ENCODE peak calls at places on chromosome 3, in eight cellular contexts. One of them, this sample, is unnamed.

GRCh38 chr3:143120716-143121239 is 1.2 kb downstream of the CHST2 start:
- DNase-seq in A549: peak
- DNase-seq in activated CD8-positive, alpha-beta T cell treated with anti-CD3 and anti-CD28 coated beads, Interleukin-2, amount 10 ng/mL, durations not matched to agents 7 days and 5 days: peak
- DNase-seq in NCI-H1105 treated with DMSO at 0.1 percent for 48 hours: no peak
- DNase-seq in hepatic stellate cell: peak
- DNase-seq in ACHN: no peak
- DNase-seq in C1 segment of cervical spinal cord: no peak
- DNase-seq in M059J: peak
- DNase-seq in this sample: peak

GRCh38 chr3:127158614-127159221 is 34.2 kb upstream of the PRR23E start:
- DNase-seq in activated CD8-positive, alpha-beta T cell treated with anti-CD3 and anti-CD28 coated beads, Interleukin-2, amount 10 ng/mL, durations not matched to agents 7 days and 5 days: no peak
- DNase-seq in NCI-H1105 treated with DMSO at 0.1 percent for 48 hours: peak
- DNase-seq in ACHN: peak
- DNase-seq in hepatic stellate cell: no peak
- DNase-seq in C1 segment of cervical spinal cord: no peak
- DNase-seq in A549: no peak
- DNase-seq in M059J: peak
- DNase-seq in this sample: peak

GRCh38 chr3:28672411-28672810 is 323.8 kb upstream of the AZI2 start:
- DNase-seq in hepatic stellate cell: no peak
- DNase-seq in C1 segment of cervical spinal cord: no peak
- DNase-seq in A549: no peak
- DNase-seq in M059J: no peak
- DNase-seq in activated CD8-positive, alpha-beta T cell treated with anti-CD3 and anti-CD28 coated beads, Interleukin-2, amount 10 ng/mL, durations not matched to agents 7 days and 5 days: no peak
- DNase-seq in ACHN: no peak
- DNase-seq in NCI-H1105 treated with DMSO at 0.1 percent for 48 hours: no peak
- DNase-seq in this sample: no peak

GRCh38 chr3:194140520-194141414 is 4.8 kb downstream of the HES1 start:
- DNase-seq in NCI-H1105 treated with DMSO at 0.1 percent for 48 hours: peak
- DNase-seq in M059J: peak
- DNase-seq in A549: no peak
- DNase-seq in activated CD8-positive, alpha-beta T cell treated with anti-CD3 and anti-CD28 coated beads, Interleukin-2, amount 10 ng/mL, durations not matched to agents 7 days and 5 days: peak
- DNase-seq in C1 segment of cervical spinal cord: no peak
- DNase-seq in ACHN: peak
- DNase-seq in hepatic stellate cell: peak
- DNase-seq in this sample: peak

GRCh38 chr3:83968386-83968785 is 990.4 kb upstream of the CADM2 start:
- DNase-seq in activated CD8-positive, alpha-beta T cell treated with anti-CD3 and anti-CD28 coated beads, Interleukin-2, amount 10 ng/mL, durations not matched to agents 7 days and 5 days: no peak
- DNase-seq in C1 segment of cervical spinal cord: no peak
- DNase-seq in NCI-H1105 treated with DMSO at 0.1 percent for 48 hours: no peak
- DNase-seq in A549: no peak
- DNase-seq in ACHN: peak
- DNase-seq in hepatic stellate cell: no peak
- DNase-seq in M059J: no peak
- DNase-seq in this sample: no peak

GRCh38 chr3:111668912-111669488 is 73.9 kb upstream of the ZBED2 start:
- DNase-seq in A549: peak
- DNase-seq in C1 segment of cervical spinal cord: no peak
- DNase-seq in activated CD8-positive, alpha-beta T cell treated with anti-CD3 and anti-CD28 coated beads, Interleukin-2, amount 10 ng/mL, durations not matched to agents 7 days and 5 days: no peak
- DNase-seq in ACHN: peak
- DNase-seq in hepatic stellate cell: peak
- DNase-seq in NCI-H1105 treated with DMSO at 0.1 percent for 48 hours: peak
- DNase-seq in M059J: peak
- DNase-seq in this sample: peak

GRCh38 chr3:53238051-53238850 is 17.6 kb downstream of the TKT start:
- DNase-seq in hepatic stellate cell: peak
- DNase-seq in ACHN: peak
- DNase-seq in activated CD8-positive, alpha-beta T cell treated with anti-CD3 and anti-CD28 coated beads, Interleukin-2, amount 10 ng/mL, durations not matched to agents 7 days and 5 days: no peak
- DNase-seq in NCI-H1105 treated with DMSO at 0.1 percent for 48 hours: peak
- DNase-seq in C1 segment of cervical spinal cord: no peak
- DNase-seq in A549: peak
- DNase-seq in M059J: peak
- DNase-seq in this sample: peak

GRCh38 chr3:192885374-192885773 is 32.3 kb downstream of the MB21D2 start:
- DNase-seq in C1 segment of cervical spinal cord: no peak
- DNase-seq in NCI-H1105 treated with DMSO at 0.1 percent for 48 hours: no peak
- DNase-seq in activated CD8-positive, alpha-beta T cell treated with anti-CD3 and anti-CD28 coated beads, Interleukin-2, amount 10 ng/mL, durations not matched to agents 7 days and 5 days: no peak
- DNase-seq in A549: no peak
- DNase-seq in hepatic stellate cell: no peak
- DNase-seq in ACHN: no peak
- DNase-seq in M059J: peak
- DNase-seq in this sample: no peak

GRCh38 chr3:119630562-119631329 is 29.6 kb downstream of the POPDC2 start:
- DNase-seq in ACHN: no peak
- DNase-seq in A549: no peak
- DNase-seq in hepatic stellate cell: peak
- DNase-seq in activated CD8-positive, alpha-beta T cell treated with anti-CD3 and anti-CD28 coated beads, Interleukin-2, amount 10 ng/mL, durations not matched to agents 7 days and 5 days: no peak
- DNase-seq in NCI-H1105 treated with DMSO at 0.1 percent for 48 hours: no peak
- DNase-seq in M059J: peak
- DNase-seq in C1 segment of cervical spinal cord: no peak
- DNase-seq in this sample: no peak

GRCh38 chr3:156648086-156648485 is 26.3 kb upstream of the TIPARP start:
- DNase-seq in C1 segment of cervical spinal cord: no peak
- DNase-seq in M059J: peak
- DNase-seq in NCI-H1105 treated with DMSO at 0.1 percent for 48 hours: no peak
- DNase-seq in activated CD8-positive, alpha-beta T cell treated with anti-CD3 and anti-CD28 coated beads, Interleukin-2, amount 10 ng/mL, durations not matched to agents 7 days and 5 days: no peak
- DNase-seq in A549: no peak
- DNase-seq in hepatic stellate cell: no peak
- DNase-seq in ACHN: no peak
- DNase-seq in this sample: no peak

This sample was measured in COR-L47.